ENCODE peak calls at places on chromosomes 11 and 22, in seven cellular contexts. One of them, this sample, is unnamed.

GRCh38 chr22:22692707-22693530 is 48.5 kb downstream of the GGTLC2 start:
- DNase-seq in fibroblast of mammary gland: peak; percentile 83
- DNase-seq in lower leg skin: no peak
- DNase-seq in BJ: no peak
- DNase-seq in GM04504: peak; percentile 21
- DNase-seq in activated CD8-positive, alpha-beta memory T cell treated with anti-CD3 and anti-CD28 coated beads for 1 hour: peak; percentile 50
- DNase-seq in NCI-H1092: peak; percentile 5
- DNase-seq in this sample: no peak

GRCh38 chr11:116990061-116990473 is 108.2 kb downstream of the SIK3 start:
- DNase-seq in fibroblast of mammary gland: peak; percentile 88
- DNase-seq in lower leg skin: no peak
- DNase-seq in BJ: no peak
- DNase-seq in GM04504: no peak
- DNase-seq in activated CD8-positive, alpha-beta memory T cell treated with anti-CD3 and anti-CD28 coated beads for 1 hour: no peak
- DNase-seq in NCI-H1092: no peak
- DNase-seq in this sample: no peak

GRCh38 chr11:65448418-65449196 is 26.0 kb downstream of the NEAT1 start:
- DNase-seq in fibroblast of mammary gland: peak; percentile 77
- DNase-seq in lower leg skin: no peak
- DNase-seq in BJ: no peak
- DNase-seq in GM04504: peak; percentile 60
- DNase-seq in activated CD8-positive, alpha-beta memory T cell treated with anti-CD3 and anti-CD28 coated beads for 1 hour: no peak
- DNase-seq in NCI-H1092: no peak
- DNase-seq in this sample: no peak

GRCh38 chr11:79290766-79291165 is 150.1 kb downstream of the TENM4 start:
- DNase-seq in fibroblast of mammary gland: no peak
- DNase-seq in lower leg skin: no peak
- DNase-seq in BJ: no peak
- DNase-seq in GM04504: no peak
- DNase-seq in activated CD8-positive, alpha-beta memory T cell treated with anti-CD3 and anti-CD28 coated beads for 1 hour: no peak
- DNase-seq in NCI-H1092: peak; percentile 2
- DNase-seq in this sample: no peak

GRCh38 chr22:48318173-48318572 is 1509.5 kb downstream of the BRD1 start:
- DNase-seq in fibroblast of mammary gland: no peak
- DNase-seq in lower leg skin: no peak
- DNase-seq in BJ: no peak
- DNase-seq in GM04504: no peak
- DNase-seq in activated CD8-positive, alpha-beta memory T cell treated with anti-CD3 and anti-CD28 coated beads for 1 hour: no peak
- DNase-seq in NCI-H1092: no peak
- DNase-seq in this sample: no peak

GRCh38 chr11:94183886-94184264 is 55.2 kb downstream of the PANX1 start:
- DNase-seq in fibroblast of mammary gland: peak; percentile 62
- DNase-seq in lower leg skin: no peak
- DNase-seq in BJ: no peak
- DNase-seq in GM04504: no peak
- DNase-seq in activated CD8-positive, alpha-beta memory T cell treated with anti-CD3 and anti-CD28 coated beads for 1 hour: no peak
- DNase-seq in NCI-H1092: peak; percentile 6
- DNase-seq in this sample: peak; percentile 72

GRCh38 chr11:7977251-7977917 is 9.8 kb upstream of the EIF3F start:
- DNase-seq in fibroblast of mammary gland: peak; percentile 92
- DNase-seq in lower leg skin: no peak
- DNase-seq in BJ: peak; percentile 94
- DNase-seq in GM04504: peak; percentile 79
- DNase-seq in activated CD8-positive, alpha-beta memory T cell treated with anti-CD3 and anti-CD28 coated beads for 1 hour: no peak
- DNase-seq in NCI-H1092: no peak
- DNase-seq in this sample: no peak

GRCh38 chr22:23014250-23014649 is 56.1 kb upstream of the GNAZ start:
- DNase-seq in fibroblast of mammary gland: no peak
- DNase-seq in lower leg skin: no peak
- DNase-seq in BJ: no peak
- DNase-seq in GM04504: no peak
- DNase-seq in activated CD8-positive, alpha-beta memory T cell treated with anti-CD3 and anti-CD28 coated beads for 1 hour: no peak
- DNase-seq in NCI-H1092: no peak
- DNase-seq in this sample: no peak

GRCh38 chr11:8608646-8609045 is 14.6 kb upstream of the STK33 start:
- DNase-seq in fibroblast of mammary gland: peak; percentile 57
- DNase-seq in lower leg skin: no peak
- DNase-seq in BJ: no peak
- DNase-seq in GM04504: no peak
- DNase-seq in activated CD8-positive, alpha-beta memory T cell treated with anti-CD3 and anti-CD28 coated beads for 1 hour: no peak
- DNase-seq in NCI-H1092: no peak
- DNase-seq in this sample: no peak

GRCh38 chr11:10807629-10808552 is 835 bp downstream of the EIF4G2 start:
- DNase-seq in fibroblast of mammary gland: peak; percentile 38
- DNase-seq in lower leg skin: peak; percentile 59
- DNase-seq in BJ: no peak
- DNase-seq in GM04504: peak; percentile 18
- DNase-seq in activated CD8-positive, alpha-beta memory T cell treated with anti-CD3 and anti-CD28 coated beads for 1 hour: peak; percentile 28
- DNase-seq in NCI-H1092: peak; percentile 27
- DNase-seq in this sample: no peak

This sample was measured in cerebellar nuclear complex.